ENCODE peak calls at places on chromosomes 3 and 15, in six cellular contexts. One of them, this sample, is unnamed.

GRCh38 chr3:143442761-143443477 is 323.3 kb downstream of the CHST2 start:
- DNase-seq in mucosa of descending colon: no peak
- DNase-seq in GM12865: no peak
- DNase-seq in colonic mucosa: no peak
- DNase-seq in fibroblast of mammary gland: peak
- DNase-seq in neural crest cell: no peak
- DNase-seq in this sample: no peak

GRCh38 chr15:28015855-28016254 is 83.3 kb downstream of the OCA2 start:
- DNase-seq in GM12865: no peak
- DNase-seq in colonic mucosa: no peak
- DNase-seq in fibroblast of mammary gland: no peak
- DNase-seq in neural crest cell: no peak
- DNase-seq in mucosa of descending colon: no peak
- DNase-seq in this sample: no peak

GRCh38 chr3:23442598-23443383 is 239.7 kb downstream of the UBE2E2 start:
- DNase-seq in neural crest cell: no peak
- DNase-seq in mucosa of descending colon: no peak
- DNase-seq in colonic mucosa: no peak
- DNase-seq in fibroblast of mammary gland: peak
- DNase-seq in GM12865: peak
- DNase-seq in this sample: no peak

GRCh38 chr3:191068946-191069813 is 129.9 kb upstream of the OSTN start:
- DNase-seq in fibroblast of mammary gland: peak
- DNase-seq in GM12865: no peak
- DNase-seq in colonic mucosa: no peak
- DNase-seq in mucosa of descending colon: no peak
- DNase-seq in neural crest cell: no peak
- DNase-seq in this sample: no peak

GRCh38 chr3:193974591-193974990 is 161.4 kb upstream of the HES1 start:
- DNase-seq in neural crest cell: no peak
- DNase-seq in fibroblast of mammary gland: no peak
- DNase-seq in mucosa of descending colon: no peak
- DNase-seq in colonic mucosa: no peak
- DNase-seq in GM12865: no peak
- DNase-seq in this sample: no peak

GRCh38 chr15:95590533-95591044 is 739.9 kb upstream of the NR2F2 start:
- DNase-seq in colonic mucosa: no peak
- DNase-seq in mucosa of descending colon: no peak
- DNase-seq in neural crest cell: no peak
- DNase-seq in GM12865: no peak
- DNase-seq in fibroblast of mammary gland: peak
- DNase-seq in this sample: no peak

GRCh38 chr3:10259798-10260197 is 11.5 kb downstream of the TATDN2 start:
- DNase-seq in mucosa of descending colon: no peak
- DNase-seq in colonic mucosa: no peak
- DNase-seq in fibroblast of mammary gland: no peak
- DNase-seq in neural crest cell: no peak
- DNase-seq in GM12865: no peak
- DNase-seq in this sample: no peak

GRCh38 chr3:135203026-135203425 is 408.0 kb downstream of the EPHB1 start:
- DNase-seq in colonic mucosa: no peak
- DNase-seq in GM12865: no peak
- DNase-seq in fibroblast of mammary gland: no peak
- DNase-seq in neural crest cell: no peak
- DNase-seq in mucosa of descending colon: no peak
- DNase-seq in this sample: no peak

GRCh38 chr3:154904328-154904727 is 175.8 kb upstream of the MME start:
- DNase-seq in neural crest cell: no peak
- DNase-seq in fibroblast of mammary gland: peak
- DNase-seq in mucosa of descending colon: no peak
- DNase-seq in colonic mucosa: no peak
- DNase-seq in GM12865: peak
- DNase-seq in this sample: no peak

GRCh38 chr15:87959080-87959479 is 297.5 kb downstream of the NTRK3 start:
- DNase-seq in GM12865: no peak
- DNase-seq in colonic mucosa: no peak
- DNase-seq in neural crest cell: no peak
- DNase-seq in fibroblast of mammary gland: no peak
- DNase-seq in mucosa of descending colon: no peak
- DNase-seq in this sample: no peak

GRCh38 chr3:37183375-37183831 is 9.0 kb upstream of the LRRFIP2 start:
- DNase-seq in colonic mucosa: no peak
- DNase-seq in GM12865: no peak
- DNase-seq in neural crest cell: no peak
- DNase-seq in fibroblast of mammary gland: peak
- DNase-seq in mucosa of descending colon: no peak
- DNase-seq in this sample: no peak

GRCh38 chr3:82802501-82802900 is 1041.1 kb upstream of the GBE1 start:
- DNase-seq in colonic mucosa: no peak
- DNase-seq in neural crest cell: no peak
- DNase-seq in fibroblast of mammary gland: no peak
- DNase-seq in mucosa of descending colon: no peak
- DNase-seq in GM12865: no peak
- DNase-seq in this sample: no peak

GRCh38 chr15:40664909-40665308 is 30.1 kb upstream of the RAD51 start:
- DNase-seq in mucosa of descending colon: no peak
- DNase-seq in GM12865: no peak
- DNase-seq in colonic mucosa: no peak
- DNase-seq in neural crest cell: no peak
- DNase-seq in fibroblast of mammary gland: no peak
- DNase-seq in this sample: no peak

GRCh38 chr15:66743703-66744536 is 41.9 kb downstream of the SMAD6 start:
- DNase-seq in fibroblast of mammary gland: no peak
- DNase-seq in mucosa of descending colon: no peak
- DNase-seq in colonic mucosa: no peak
- DNase-seq in GM12865: no peak
- DNase-seq in neural crest cell: no peak
- DNase-seq in this sample: no peak

GRCh38 chr3:125403789-125404188 is 28.7 kb upstream of the ZNF148 start:
- DNase-seq in colonic mucosa: no peak
- DNase-seq in GM12865: no peak
- DNase-seq in neural crest cell: no peak
- DNase-seq in fibroblast of mammary gland: no peak
- DNase-seq in mucosa of descending colon: no peak
- DNase-seq in this sample: no peak

DNA sequence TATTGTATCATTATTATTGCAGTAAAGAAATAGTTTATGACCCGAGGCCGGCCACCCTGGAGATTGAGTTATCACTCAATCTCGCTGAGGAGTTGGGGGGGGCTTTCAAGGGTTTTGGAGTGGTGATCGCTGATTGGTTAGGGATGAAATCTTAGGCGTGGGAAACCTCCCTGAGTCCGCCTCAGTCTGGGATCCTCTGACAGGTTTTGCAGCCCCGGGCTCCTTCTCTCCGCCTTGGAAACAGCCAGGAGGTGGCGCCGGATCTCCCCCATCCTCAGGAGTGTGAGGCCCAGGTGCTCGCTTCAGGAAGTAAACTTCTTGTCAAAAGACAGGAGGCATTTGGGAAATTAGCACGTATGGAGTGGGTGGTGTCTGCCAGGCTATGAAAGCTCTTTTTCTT is 41.1 kb upstream of the SEC61A1 start:
- DNase-seq in GM12865: peak
- DNase-seq in neural crest cell: peak
- DNase-seq in colonic mucosa: peak
- DNase-seq in mucosa of descending colon: peak
- DNase-seq in fibroblast of mammary gland: peak
- DNase-seq in this sample: no peak
- TF ChIP-seq CTCF in GM12865: peak
- TF ChIP-seq CTCF in neural crest cell: peak
- TF ChIP-seq CTCF in colonic mucosa: no peak
- TF ChIP-seq CTCF in mucosa of descending colon: no peak
- TF ChIP-seq CTCF in fibroblast of mammary gland: peak
- TF ChIP-seq CTCF in this sample: no peak

DNA sequence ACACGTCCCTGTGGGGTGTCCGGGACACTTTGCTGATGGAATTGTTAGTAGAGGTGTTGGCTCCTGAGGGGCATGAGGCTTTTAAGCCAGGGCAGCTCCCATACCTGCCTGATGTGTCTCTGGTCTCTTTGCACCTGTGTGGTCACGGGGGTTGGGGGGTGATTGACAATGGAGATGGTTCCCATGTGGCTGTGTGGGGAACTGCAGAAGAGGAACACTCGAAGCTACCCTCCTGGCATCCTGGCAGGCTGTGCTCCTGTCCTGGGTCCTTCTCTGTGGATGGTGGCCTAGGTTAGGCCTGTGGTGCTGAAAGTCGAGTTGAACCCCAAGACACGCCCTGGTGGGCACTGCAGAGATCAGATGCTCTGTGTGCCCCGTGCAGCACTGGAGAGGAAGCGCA is 73.4 kb downstream of the HMCES start:
- DNase-seq in mucosa of descending colon: no peak
- DNase-seq in neural crest cell: no peak
- DNase-seq in fibroblast of mammary gland: no peak
- DNase-seq in colonic mucosa: no peak
- DNase-seq in GM12865: peak
- DNase-seq in this sample: no peak
- TF ChIP-seq CTCF in mucosa of descending colon: no peak
- TF ChIP-seq CTCF in neural crest cell: peak
- TF ChIP-seq CTCF in fibroblast of mammary gland: peak
- TF ChIP-seq CTCF in colonic mucosa: no peak
- TF ChIP-seq CTCF in GM12865: peak
- TF ChIP-seq CTCF in this sample: no peak

GRCh38 chr3:106628407-106628806 is 748.8 kb upstream of the CCDC54 start:
- DNase-seq in mucosa of descending colon: no peak
- DNase-seq in fibroblast of mammary gland: peak
- DNase-seq in colonic mucosa: no peak
- DNase-seq in GM12865: no peak
- DNase-seq in neural crest cell: no peak
- DNase-seq in this sample: no peak
- TF ChIP-seq CTCF in mucosa of descending colon: no peak
- TF ChIP-seq CTCF in fibroblast of mammary gland: peak
- TF ChIP-seq CTCF in colonic mucosa: no peak
- TF ChIP-seq CTCF in GM12865: no peak
- TF ChIP-seq CTCF in neural crest cell: no peak
- TF ChIP-seq CTCF in this sample: no peak

GRCh38 chr3:4996771-4997291 is 17.6 kb downstream of the BHLHE40 start:
- DNase-seq in GM12865: no peak
- DNase-seq in fibroblast of mammary gland: no peak
- DNase-seq in mucosa of descending colon: no peak
- DNase-seq in colonic mucosa: peak
- DNase-seq in neural crest cell: no peak
- DNase-seq in this sample: no peak
- TF ChIP-seq CTCF in GM12865: no peak
- TF ChIP-seq CTCF in fibroblast of mammary gland: no peak
- TF ChIP-seq CTCF in mucosa of descending colon: no peak
- TF ChIP-seq CTCF in colonic mucosa: no peak
- TF ChIP-seq CTCF in neural crest cell: no peak
- TF ChIP-seq CTCF in this sample: no peak

GRCh38 chr15:89381888-89382287 is 47.3 kb upstream of the POLG start:
- DNase-seq in GM12865: no peak
- DNase-seq in neural crest cell: no peak
- DNase-seq in colonic mucosa: no peak
- DNase-seq in mucosa of descending colon: no peak
- DNase-seq in fibroblast of mammary gland: no peak
- DNase-seq in this sample: no peak

GRCh38 chr15:89382288-89382687 is 47.7 kb upstream of the POLG start:
- DNase-seq in GM12865: no peak
- DNase-seq in colonic mucosa: no peak
- DNase-seq in neural crest cell: no peak
- DNase-seq in mucosa of descending colon: no peak
- DNase-seq in fibroblast of mammary gland: no peak
- DNase-seq in this sample: no peak

GRCh38 chr15:89383635-89384604 is 49.3 kb upstream of the POLG start:
- DNase-seq in colonic mucosa: peak
- DNase-seq in GM12865: no peak
- DNase-seq in fibroblast of mammary gland: peak
- DNase-seq in neural crest cell: no peak
- DNase-seq in mucosa of descending colon: peak
- DNase-seq in this sample: no peak

GRCh38 chr15:89387140-89387903 is 52.7 kb upstream of the POLG start:
- DNase-seq in GM12865: no peak
- DNase-seq in mucosa of descending colon: no peak
- DNase-seq in neural crest cell: no peak
- DNase-seq in colonic mucosa: no peak
- DNase-seq in fibroblast of mammary gland: no peak
- DNase-seq in this sample: no peak

DNA sequence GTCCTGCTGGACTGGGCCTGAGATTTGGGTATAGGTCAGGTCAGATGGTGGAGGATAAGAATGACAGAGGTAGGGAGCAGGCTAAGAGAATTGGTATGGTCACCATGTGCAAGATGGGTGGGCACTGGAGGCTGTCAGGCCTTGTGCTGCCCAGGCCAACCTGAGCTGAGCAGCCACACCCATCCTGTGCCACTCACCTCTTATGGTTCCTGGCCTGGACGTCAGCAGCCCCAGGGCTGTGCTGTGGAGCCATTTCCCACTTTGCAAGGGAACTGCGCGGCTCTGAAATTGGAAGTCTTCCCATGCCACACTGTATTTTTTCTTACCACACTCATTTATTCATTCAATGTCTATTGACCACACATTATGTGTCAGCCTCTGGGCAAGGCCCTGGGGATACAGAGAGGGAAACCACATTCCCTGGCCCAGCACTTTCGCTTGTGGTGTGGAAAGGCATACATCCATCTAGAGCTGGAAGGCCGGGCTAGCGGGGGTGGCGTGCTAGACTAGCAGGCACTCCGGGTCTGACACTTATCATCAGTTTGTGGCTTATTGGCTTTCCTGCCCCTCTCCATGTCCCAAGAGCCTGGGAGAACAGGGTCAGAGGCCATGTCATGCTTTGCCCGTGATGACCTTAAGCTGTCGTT is 51.1 kb upstream of the POLG start:
- DNase-seq in fibroblast of mammary gland: peak
- DNase-seq in neural crest cell: no peak
- DNase-seq in GM12865: no peak
- DNase-seq in mucosa of descending colon: no peak
- DNase-seq in colonic mucosa: no peak
- DNase-seq in this sample: no peak
- TF ChIP-seq CTCF in fibroblast of mammary gland: no peak
- TF ChIP-seq CTCF in neural crest cell: no peak
- TF ChIP-seq CTCF in GM12865: no peak
- TF ChIP-seq CTCF in mucosa of descending colon: no peak
- TF ChIP-seq CTCF in colonic mucosa: no peak
- TF ChIP-seq CTCF in this sample: no peak

DNA sequence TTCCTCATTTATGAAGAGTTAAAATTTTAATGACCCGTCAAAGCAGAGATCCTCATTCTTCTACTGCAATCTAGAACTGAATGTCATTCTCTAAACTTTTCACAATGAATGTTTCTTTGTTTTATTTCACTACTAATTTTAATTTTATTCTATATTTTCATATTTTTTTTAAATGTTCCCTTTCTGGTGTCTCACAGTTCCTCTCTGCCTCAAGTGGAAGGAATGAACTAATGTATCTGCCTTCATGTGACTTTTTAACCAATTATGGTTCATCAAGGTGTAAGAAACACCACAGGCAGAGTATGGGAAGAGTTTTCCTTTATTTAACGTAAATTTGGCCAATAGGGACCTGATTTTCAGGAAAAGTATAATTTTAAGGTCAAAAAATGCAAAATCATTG is 441.7 kb downstream of the EPHA6 start:
- DNase-seq in fibroblast of mammary gland: no peak
- DNase-seq in mucosa of descending colon: no peak
- DNase-seq in GM12865: no peak
- DNase-seq in neural crest cell: no peak
- DNase-seq in colonic mucosa: no peak
- DNase-seq in this sample: no peak
- TF ChIP-seq CTCF in fibroblast of mammary gland: no peak
- TF ChIP-seq CTCF in mucosa of descending colon: no peak
- TF ChIP-seq CTCF in GM12865: no peak
- TF ChIP-seq CTCF in neural crest cell: peak
- TF ChIP-seq CTCF in colonic mucosa: no peak
- TF ChIP-seq CTCF in this sample: no peak

GRCh38 chr3:138945646-138946553 is 1.0 kb downstream of the FOXL2 start:
- DNase-seq in fibroblast of mammary gland: peak
- DNase-seq in colonic mucosa: peak
- DNase-seq in GM12865: no peak
- DNase-seq in neural crest cell: no peak
- DNase-seq in mucosa of descending colon: peak
- DNase-seq in this sample: peak
- TF ChIP-seq CTCF in fibroblast of mammary gland: peak
- TF ChIP-seq CTCF in colonic mucosa: no peak
- TF ChIP-seq CTCF in GM12865: no peak
- TF ChIP-seq CTCF in neural crest cell: peak
- TF ChIP-seq CTCF in mucosa of descending colon: no peak
- TF ChIP-seq CTCF in this sample: peak